ENCODE peak calls at places on chromosomes 1 and 21, in eight cellular contexts. R is OCI-LY7, P is HCT116, M is SK-N-SH, T is PC-3, A is GM23248, F is neural progenitor cell, G is hepatocyte. S is an unnamed sample.

GRCh38 chr1:176073524-176074157 is 133.4 kb downstream of the COP1 start:
- DNase-seq in R (peak), P (peak), M (peak), T (peak), A (peak), F (peak), G (peak), S (peak)

GRCh38 chr1:21663251-21663950 is 5.8 kb downstream of the RAP1GAP start:
- DNase-seq in R (no peak), P (no peak), M (no peak), T (no peak), A (no peak), F (no peak), G (no peak), S (no peak)

GRCh38 chr1:29767088-29767685 is 530.9 kb downstream of the PTPRU start:
- DNase-seq in R (no peak), P (no peak), M (no peak), T (no peak), A (no peak), F (no peak), G (no peak), S (no peak)

GRCh38 chr1:229461032-229461668 is 27.3 kb upstream of the ACTA1 start:
- DNase-seq in R (no peak), P (no peak), M (no peak), T (no peak), A (no peak), F (no peak), G (no peak), S (no peak)

GRCh38 chr1:58739851-58740466 is 40.1 kb upstream of the MYSM1 start:
- DNase-seq in R (peak), P (peak), M (peak), T (peak), A (peak), F (peak), G (peak), S (peak)

GRCh38 chr1:114492978-114493377 is 18.0 kb downstream of the TRIM33 start:
- DNase-seq in R (no peak), P (no peak), M (no peak), T (no peak), A (no peak), F (no peak), G (no peak), S (no peak)

GRCh38 chr1:97505289-97505688 is 415.5 kb downstream of the DPYD start:
- DNase-seq in R (no peak), P (no peak), M (no peak), T (no peak), A (no peak), F (no peak), G (no peak), S (no peak)

GRCh38 chr1:176949033-176949662 is 215.4 kb downstream of the ASTN1 start:
- DNase-seq in R (peak), P (peak), M (peak), T (peak), A (peak), F (peak), G (peak), S (peak)

GRCh38 chr1:109687641-109688499 is at the start of gene GSTM1:
- DNase-seq in R (no peak), P (no peak), M (no peak), T (no peak), A (no peak), F (peak), G (peak), S (no peak)

GRCh38 chr1:53740621-53741105 is 1.7 kb upstream of the GLIS1 start:
- DNase-seq in R (no peak), P (no peak), M (no peak), T (peak), A (peak), F (no peak), G (no peak), S (no peak)

GRCh38 chr1:168585191-168585590 is 8.8 kb downstream of the XCL1 start:
- DNase-seq in R (no peak), P (no peak), M (no peak), T (peak), A (peak), F (no peak), G (no peak), S (no peak)

GRCh38 chr1:232201024-232201423 is 428.9 kb downstream of the SIPA1L2 start:
- DNase-seq in R (no peak), P (no peak), M (no peak), T (no peak), A (no peak), F (no peak), G (no peak), S (no peak)

GRCh38 chr1:18290740-18291412 is 183.3 kb downstream of the IGSF21 start:
- DNase-seq in R (no peak), P (no peak), M (no peak), T (no peak), A (no peak), F (peak), G (peak), S (no peak)

GRCh38 chr1:18284750-18285532 is 177.3 kb downstream of the IGSF21 start:
- DNase-seq in R (no peak), P (no peak), M (no peak), T (no peak), A (no peak), F (peak), G (peak), S (no peak)

GRCh38 chr1:18289597-18289996 is 182.0 kb downstream of the IGSF21 start:
- DNase-seq in R (peak), P (no peak), M (no peak), T (no peak), A (no peak), F (no peak), G (no peak), S (no peak)

GRCh38 chr1:18285533-18285924 is 177.9 kb downstream of the IGSF21 start:
- DNase-seq in R (peak), P (no peak), M (no peak), T (no peak), A (no peak), F (no peak), G (no peak), S (no peak)

DNA sequence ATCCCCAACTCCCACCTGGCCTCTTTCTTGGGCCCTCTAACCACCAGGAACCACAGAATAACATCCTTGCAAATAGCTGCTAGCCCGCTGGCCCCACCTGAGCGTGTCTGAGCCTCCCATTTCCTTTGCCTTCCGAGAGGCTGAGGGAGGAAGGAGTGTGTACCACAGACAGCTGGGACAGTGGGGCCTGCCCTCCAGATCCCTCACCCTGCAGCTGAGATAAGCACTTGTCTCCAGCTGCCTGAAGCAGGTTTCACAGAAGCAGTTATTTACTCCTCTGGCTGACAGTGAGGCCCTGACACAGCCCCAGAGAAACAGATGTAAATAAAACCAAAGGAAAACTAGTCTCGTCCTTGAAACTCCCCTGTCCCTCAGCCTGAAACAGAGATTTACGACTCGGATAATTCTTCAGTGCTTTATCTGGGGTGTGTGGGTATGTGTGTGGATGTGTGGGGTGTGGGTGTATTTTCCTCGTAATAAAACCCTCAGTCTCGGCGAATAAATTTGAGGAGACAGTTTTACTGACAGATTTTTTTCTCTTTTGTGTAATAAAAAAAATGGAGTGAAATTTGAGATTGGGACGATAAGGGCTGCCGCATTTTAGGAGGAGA is 181.1 kb downstream of the IGSF21 start:
- DNase-seq in R (peak), P (no peak), M (peak), T (no peak), A (no peak), F (no peak), G (peak), S (no peak)
- H2AFZ ChIP-seq in R (peak), P (no peak), M (no peak), T (no peak), A (no peak), F (no peak), G (no peak), S (no peak)

GRCh38 chr1:178352790-178353416 is 143.9 kb downstream of the CLEC20A start:
- DNase-seq in R (no peak), P (no peak), M (no peak), T (no peak), A (no peak), F (no peak), G (no peak), S (no peak)

GRCh38 chr1:178360421-178360820 is 136.3 kb downstream of the CLEC20A start:
- DNase-seq in R (no peak), P (no peak), M (no peak), T (no peak), A (no peak), F (no peak), G (no peak), S (no peak)

GRCh38 chr1:178353524-178353923 is 143.2 kb downstream of the CLEC20A start:
- DNase-seq in R (no peak), P (no peak), M (no peak), T (no peak), A (no peak), F (no peak), G (no peak), S (no peak)

GRCh38 chr1:178356299-178356698 is 140.5 kb downstream of the CLEC20A start:
- DNase-seq in R (no peak), P (no peak), M (no peak), T (no peak), A (no peak), F (no peak), G (no peak), S (no peak)

GRCh38 chr1:178354816-178355215 is 141.9 kb downstream of the CLEC20A start:
- DNase-seq in R (no peak), P (no peak), M (no peak), T (peak), A (no peak), F (no peak), G (no peak), S (no peak)
- H3K4me2 ChIP-seq in R (no peak), P (peak), M (no peak), T (peak), A (no peak), F (no peak), G (no peak), S (no peak)

DNA sequence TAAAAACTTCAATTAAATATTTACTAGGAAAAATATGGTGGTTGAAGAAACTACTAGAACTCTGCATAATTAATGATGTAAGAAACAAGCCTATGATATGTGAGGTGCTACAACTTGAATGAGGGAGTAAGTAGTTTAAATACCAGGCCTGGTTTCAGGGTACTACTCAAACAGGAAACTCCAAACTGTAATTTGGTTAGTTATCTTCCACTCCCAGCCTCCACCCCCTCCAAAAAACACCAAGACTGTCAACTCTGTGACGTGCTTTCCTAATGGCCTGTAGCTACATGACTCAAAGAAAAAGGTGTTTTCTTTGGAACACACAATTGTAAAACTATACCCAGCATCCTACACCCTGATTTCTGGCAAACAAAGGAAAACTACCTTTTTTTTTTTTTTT is 55.9 kb upstream of the RCC1 start:
- DNase-seq in R (peak), P (no peak), M (peak), T (peak), A (peak), F (no peak), G (no peak), S (peak)
- TF ChIP-seq EZH2phosphoT487 in R (no peak), P (no peak), M (no peak), T (no peak), A (no peak), F (no peak), G (no peak), S (no peak)

DNA sequence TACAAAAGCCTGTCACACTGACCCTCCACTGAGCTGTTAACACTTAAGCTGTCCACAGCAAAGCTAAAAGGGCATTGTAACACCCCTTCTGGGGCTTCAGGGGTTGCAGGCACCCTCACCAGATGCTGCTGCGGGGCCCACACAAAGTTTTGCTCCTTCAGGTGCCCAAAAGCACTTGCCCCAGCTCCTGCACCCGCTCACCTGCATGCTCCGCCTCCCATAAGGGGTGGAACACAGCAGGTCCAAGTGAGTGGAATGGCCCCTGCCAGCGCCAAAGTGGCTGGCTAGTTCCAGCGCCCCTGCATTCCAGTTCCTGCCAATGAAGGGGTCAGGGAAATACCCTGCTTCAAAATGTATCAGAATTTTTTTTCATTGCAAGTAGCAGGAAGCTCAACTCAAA is 7.3 kb upstream of the RBP7 start:
- DNase-seq in R (no peak), P (no peak), M (no peak), T (no peak), A (no peak), F (no peak), G (no peak), S (no peak)
- H2AFZ ChIP-seq in R (no peak), P (no peak), M (no peak), T (no peak), A (no peak), F (no peak), G (no peak), S (peak)

GRCh38 chr1:36256558-36257374 is 32.5 kb downstream of the THRAP3 start:
- DNase-seq in R (peak), P (no peak), M (no peak), T (no peak), A (no peak), F (no peak), G (no peak), S (no peak)

GRCh38 chr1:36257375-36257767 is 33.1 kb downstream of the THRAP3 start:
- DNase-seq in R (no peak), P (no peak), M (no peak), T (peak), A (peak), F (no peak), G (no peak), S (no peak)

GRCh38 chr1:36253463-36253862 is 29.2 kb downstream of the THRAP3 start:
- DNase-seq in R (no peak), P (no peak), M (no peak), T (no peak), A (peak), F (no peak), G (peak), S (no peak)

DNA sequence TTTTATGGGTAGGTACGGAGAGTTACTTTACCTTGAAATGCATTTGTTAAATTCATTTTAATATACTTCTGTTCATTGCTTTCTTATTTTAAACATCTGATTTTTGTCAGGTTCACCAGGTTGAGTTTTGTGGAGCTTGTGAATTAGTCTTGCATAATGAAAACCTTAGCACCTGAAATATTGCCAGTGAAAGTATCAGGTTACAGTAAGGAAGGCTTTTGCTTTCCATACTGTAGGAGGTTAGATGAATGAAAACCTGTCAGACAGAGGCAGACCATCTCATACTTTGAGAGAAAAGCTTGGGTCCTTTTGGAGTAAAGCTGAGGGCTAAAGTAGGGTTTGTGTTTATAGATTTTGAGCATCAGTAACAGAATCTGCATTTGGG is 34.7 kb downstream of the THRAP3 start:
- DNase-seq in R (no peak), P (no peak), M (no peak), T (no peak), A (peak), F (no peak), G (no peak), S (no peak)
- H3K4me2 ChIP-seq in R (peak), P (peak), M (no peak), T (peak), A (peak), F (no peak), G (no peak), S (no peak)

DNA sequence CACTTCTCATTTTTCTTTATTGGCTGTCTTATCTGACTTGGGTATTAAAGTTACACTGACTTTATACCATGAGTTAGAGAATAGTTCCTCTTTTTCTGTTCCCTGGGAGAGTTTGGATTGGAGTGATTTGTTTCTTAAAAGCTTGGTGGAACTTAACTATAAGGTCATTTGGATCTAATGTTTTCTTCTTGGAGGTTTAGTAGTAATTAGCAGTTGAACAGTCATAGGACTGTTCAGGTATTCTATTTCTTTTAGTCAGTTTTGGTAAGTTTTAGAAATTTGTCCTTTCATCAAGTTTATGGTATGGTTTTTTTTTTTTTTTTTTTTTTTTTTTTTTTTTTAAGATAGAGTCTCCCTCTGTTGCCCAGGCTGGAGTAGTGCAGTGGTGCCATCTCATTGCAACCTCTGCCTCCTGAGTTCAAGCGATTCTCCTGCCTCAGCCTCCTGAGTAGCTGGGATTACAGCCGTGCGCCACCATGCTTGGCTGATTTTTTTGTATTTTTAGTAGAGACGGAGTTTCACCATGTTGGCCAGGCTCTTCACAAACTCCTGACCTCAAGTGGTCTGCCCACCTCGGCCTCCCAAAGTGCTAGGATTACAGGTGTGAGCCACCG is 6.3 kb downstream of the TTC3 start:
- DNase-seq in R (peak), P (no peak), M (no peak), T (peak), A (peak), F (no peak), G (no peak), S (peak)
- TF ChIP-seq EZH2phosphoT487 in R (no peak), P (no peak), M (no peak), T (no peak), A (no peak), F (no peak), G (no peak), S (no peak)